ENCODE peak calls at places on chromosomes 16 and 17, in seven cellular contexts. I is HCT116, Z is OCI-LY7, O is PC-3, Q is hepatocyte, H is MM.1S, B is GM23338. W is an unnamed sample. For H3K79me2, the result is how much of the 10 kb centered on the place peaks cover.

GRCh38 chr16:75053791-75054555 is 55.1 kb downstream of the ZNRF1 start:
- DNase-seq in I (peak), Z (no peak), O (peak), Q (peak), H (no peak), B (no peak), W (no peak)

GRCh38 chr16:29729116-29729521 is 16.7 kb downstream of the C16orf54 start:
- DNase-seq in I (peak), Z (peak), O (peak), Q (peak), H (peak), B (peak), W (peak)

GRCh38 chr17:71461504-71462197 is 659.2 kb upstream of the SOX9 start:
- DNase-seq in I (no peak), Z (no peak), O (no peak), Q (no peak), H (no peak), B (no peak), W (peak)

GRCh38 chr16:87608400-87608985 is 6.2 kb downstream of the JPH3 start:
- DNase-seq in I (no peak), Z (peak), O (peak), Q (peak), H (peak), B (peak), W (peak)

GRCh38 chr17:39116224-39116623 is 35.2 kb downstream of the PLXDC1 start:
- DNase-seq in I (no peak), Z (no peak), O (no peak), Q (no peak), H (no peak), B (no peak), W (no peak)

GRCh38 chr17:28475151-28475900 is 1.9 kb downstream of the SLC13A2 start:
- DNase-seq in I (no peak), Z (no peak), O (peak), Q (peak), H (no peak), B (no peak), W (no peak)

GRCh38 chr17:42436401-42436800 is 13.3 kb upstream of the CAVIN1 start:
- DNase-seq in I (no peak), Z (no peak), O (no peak), Q (peak), H (no peak), B (no peak), W (no peak)

GRCh38 chr16:89691986-89692569 is 5.6 kb downstream of the CDK10 start:
- DNase-seq in I (no peak), Z (no peak), O (no peak), Q (no peak), H (no peak), B (no peak), W (no peak)

GRCh38 chr16:13638218-13638617 is 281.7 kb upstream of the ERCC4 start:
- DNase-seq in I (no peak), Z (no peak), O (no peak), Q (no peak), H (no peak), B (no peak), W (no peak)

GRCh38 chr16:57807252-57807967 is 5.1 kb upstream of the KIFC3 start:
- DNase-seq in I (no peak), Z (no peak), O (peak), Q (no peak), H (no peak), B (no peak), W (no peak)

GRCh38 chr16:455453-455852 is 30.0 kb downstream of the RAB11FIP3 start:
- DNase-seq in I (no peak), Z (no peak), O (no peak), Q (no peak), H (no peak), B (no peak), W (no peak)

GRCh38 chr16:72211085-72211484 is 39.1 kb upstream of the PMFBP1 start:
- DNase-seq in I (no peak), Z (no peak), O (no peak), Q (no peak), H (no peak), B (no peak), W (no peak)

GRCh38 chr17:51079049-51079448 is 41.6 kb downstream of the SPAG9 start:
- DNase-seq in I (no peak), Z (no peak), O (peak), Q (no peak), H (no peak), B (no peak), W (no peak)

GRCh38 chr17:72266099-72266852 is 145.5 kb downstream of the SOX9 start:
- DNase-seq in I (no peak), Z (no peak), O (no peak), Q (no peak), H (no peak), B (no peak), W (no peak)

DNA sequence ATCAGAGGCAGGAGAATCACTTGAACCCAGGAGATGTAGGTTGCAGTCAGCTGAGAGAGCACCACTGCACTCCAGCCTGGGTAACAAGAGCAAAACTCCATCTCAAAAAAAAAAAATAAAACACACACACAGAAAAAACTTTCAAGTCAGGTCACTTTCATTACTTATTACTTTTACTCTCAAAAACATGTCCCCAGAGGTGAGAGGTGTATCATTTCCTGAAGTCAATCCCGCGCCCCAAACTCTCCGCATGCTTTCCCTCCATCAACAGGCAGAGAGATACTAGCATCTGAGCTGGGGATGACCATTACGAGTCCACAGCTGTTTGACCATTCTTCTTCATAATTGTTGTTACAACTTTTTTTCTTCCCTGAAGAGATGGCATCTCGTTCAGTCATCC is 48.7 kb downstream of the YWHAE start:
- DNase-seq in I (no peak), Z (no peak), O (no peak), Q (no peak), H (no peak), B (no peak), W (no peak)
- H3K79me2 ChIP-seq in I (half or more), Z (under half), O (half or more), Q (half or more), H (half or more), B (half or more), W (half or more)

DNA sequence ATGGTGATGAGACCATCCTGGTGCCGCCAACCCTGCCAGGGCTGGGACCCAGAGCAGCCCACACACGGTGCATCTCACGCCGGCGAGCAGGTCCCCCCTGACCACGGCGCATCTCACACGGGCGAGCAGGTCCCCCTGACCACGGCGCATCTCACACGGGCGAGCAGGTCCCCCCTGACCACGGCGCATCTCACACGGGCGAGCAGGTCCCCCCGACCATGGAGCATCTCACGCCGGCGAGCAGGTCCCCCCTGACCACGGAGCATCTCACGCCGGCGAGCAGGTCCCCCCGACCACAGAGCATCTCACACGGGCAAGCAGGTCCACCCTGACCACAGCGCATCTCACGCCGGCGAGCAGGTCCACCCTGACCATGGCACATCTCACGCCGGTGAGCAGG is 59.2 kb downstream of the MRM3 start:
- DNase-seq in I (no peak), Z (no peak), O (no peak), Q (no peak), H (no peak), B (no peak), W (no peak)
- TF ChIP-seq CTCF in I (no peak), Z (no peak), O (no peak), Q (no peak), H (no peak), B (no peak), W (no peak)

GRCh38 chr16:27080870-27081269 is 14.1 kb downstream of the C16orf82 start:
- DNase-seq in I (peak), Z (peak), O (peak), Q (peak), H (no peak), B (peak), W (peak)
- TF ChIP-seq EZH2phosphoT487 in I (no peak), Z (no peak), O (no peak), Q (no peak), H (no peak), B (no peak), W (no peak)

GRCh38 chr16:53080345-53081031 is 25.7 kb downstream of the CHD9 start:
- DNase-seq in I (no peak), Z (no peak), O (peak), Q (peak), H (no peak), B (no peak), W (no peak)
- H3K79me2 ChIP-seq in I (half or more), Z (half or more), O (under half), Q (half or more), H (under half), B (under half), W (under half)

GRCh38 chr17:79971651-79972050 is 64.0 kb downstream of the TBC1D16 start:
- DNase-seq in I (no peak), Z (no peak), O (no peak), Q (no peak), H (no peak), B (no peak), W (no peak)

GRCh38 chr17:79969906-79970305 is 65.8 kb downstream of the TBC1D16 start:
- DNase-seq in I (no peak), Z (no peak), O (no peak), Q (no peak), H (no peak), B (no peak), W (no peak)

GRCh38 chr17:79968116-79968515 is 67.6 kb downstream of the TBC1D16 start:
- DNase-seq in I (no peak), Z (no peak), O (no peak), Q (no peak), H (no peak), B (no peak), W (peak)

GRCh38 chr17:79966681-79967080 is 69.0 kb downstream of the TBC1D16 start:
- DNase-seq in I (no peak), Z (no peak), O (no peak), Q (no peak), H (no peak), B (no peak), W (no peak)

DNA sequence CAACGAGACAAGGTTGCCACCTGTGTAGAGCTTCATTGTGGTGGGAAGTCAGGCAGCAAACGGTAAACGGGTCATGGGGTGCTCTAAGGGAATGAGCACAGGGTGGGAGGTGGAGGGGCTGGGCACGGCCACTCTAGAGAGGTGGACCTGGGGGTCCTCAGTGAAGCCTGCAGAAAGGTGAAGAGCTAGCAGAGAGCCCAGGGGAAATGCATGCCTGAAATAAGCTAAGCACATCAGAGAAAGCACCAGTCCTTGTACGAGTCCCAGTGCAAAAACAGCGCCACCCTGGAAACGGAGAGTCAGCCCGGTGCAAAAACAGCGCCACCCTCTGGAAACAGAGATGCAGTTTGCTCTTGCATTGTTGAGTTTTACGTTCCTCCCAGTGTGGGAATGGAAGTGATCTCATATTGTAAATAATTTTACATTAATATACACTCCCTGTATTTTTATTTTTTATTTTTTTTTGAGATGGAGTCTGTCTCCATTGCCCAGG is 65.0 kb downstream of the TBC1D16 start:
- DNase-seq in I (peak), Z (peak), O (peak), Q (peak), H (peak), B (peak), W (peak)
- TF ChIP-seq CTCF in I (peak), Z (peak), O (peak), Q (peak), H (peak), B (peak), W (peak)

DNA sequence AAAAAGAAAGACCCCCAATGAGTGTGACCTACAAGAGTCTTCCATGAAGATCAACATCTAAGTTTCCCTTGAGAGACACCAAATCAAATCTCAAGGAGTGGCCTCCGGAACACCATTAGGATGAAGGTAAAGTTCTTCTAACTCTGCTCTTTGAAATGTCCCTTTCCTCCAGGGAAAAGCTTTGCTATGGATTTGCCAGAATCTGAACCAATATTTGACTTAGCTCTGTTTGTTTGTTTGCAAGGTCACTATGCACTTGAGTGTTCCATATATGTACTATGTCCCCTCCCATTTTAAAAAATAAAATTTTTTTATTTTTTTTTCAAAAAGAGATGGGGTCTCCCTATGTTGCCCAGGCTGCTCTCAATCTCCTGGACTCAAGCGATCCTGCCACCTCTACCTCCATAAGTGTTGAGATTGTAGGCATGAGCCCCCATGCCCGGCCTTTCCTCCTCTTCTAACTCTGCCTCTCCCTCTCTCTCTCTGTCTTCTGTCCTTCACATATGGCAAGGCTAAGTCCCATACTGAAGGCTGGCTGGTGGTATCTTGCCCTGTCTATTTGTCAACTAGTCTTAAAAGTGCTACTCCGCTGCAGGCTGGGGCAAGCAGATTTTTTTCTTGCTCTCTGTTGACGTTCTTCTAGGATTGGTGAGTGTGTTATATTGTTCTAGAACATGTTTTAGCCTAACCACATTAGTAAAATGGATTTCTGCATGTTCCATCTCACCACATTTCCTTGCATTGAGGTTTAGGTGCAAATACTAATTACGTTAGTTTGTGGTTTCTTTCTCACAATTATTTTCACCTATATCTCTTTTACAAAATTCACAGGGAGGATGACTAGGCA is 276.7 kb upstream of the DYNLRB2 start:
- DNase-seq in I (no peak), Z (no peak), O (no peak), Q (no peak), H (no peak), B (no peak), W (no peak)
- TF ChIP-seq EZH2phosphoT487 in I (no peak), Z (no peak), O (no peak), Q (no peak), H (no peak), B (no peak), W (no peak)

DNA sequence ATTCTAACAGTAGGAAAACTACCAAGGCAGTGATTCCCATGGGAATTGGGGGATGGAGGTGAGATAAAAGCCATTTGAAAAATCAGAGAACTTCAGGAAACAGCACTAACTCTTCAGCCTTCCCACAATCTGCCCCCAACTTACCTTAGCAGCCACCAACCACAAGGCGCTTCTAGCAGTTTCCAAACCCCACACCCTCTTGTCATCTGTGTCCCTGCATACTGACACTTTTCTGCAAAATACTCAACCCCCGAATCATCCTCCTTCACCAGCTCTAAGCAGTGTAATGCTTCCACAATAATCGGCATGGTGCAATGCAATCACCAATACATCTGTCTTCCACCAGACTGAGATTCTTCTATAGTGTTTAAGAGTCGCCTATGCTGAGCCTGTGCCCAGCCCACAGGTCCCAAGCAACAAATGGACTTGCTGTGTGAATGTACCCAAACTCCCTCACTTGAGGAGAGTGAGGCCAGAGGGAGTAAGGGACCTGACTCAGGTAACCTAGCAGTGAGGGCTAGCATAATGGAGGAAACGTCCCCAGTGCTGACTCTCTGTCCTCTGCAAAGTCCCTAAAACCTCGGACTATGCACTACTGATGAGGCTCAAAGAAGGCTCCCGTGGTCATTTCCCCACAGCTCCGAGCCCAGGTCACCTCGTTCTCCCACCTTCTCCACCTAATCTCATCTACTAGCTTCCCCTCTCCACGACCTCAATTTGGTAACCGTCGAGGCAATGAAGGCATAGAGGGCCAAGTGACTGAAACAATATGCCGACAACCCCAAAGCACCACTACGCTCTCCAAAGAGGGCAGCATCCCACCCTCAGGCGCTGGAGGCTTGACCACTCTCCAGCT is 902 bp downstream of the DYNC1LI2 start:
- DNase-seq in I (no peak), Z (peak), O (no peak), Q (peak), H (no peak), B (no peak), W (no peak)
- H3K79me2 ChIP-seq in I (half or more), Z (under half), O (half or more), Q (half or more), H (half or more), B (half or more), W (half or more)

GRCh38 chr17:60231234-60231633 is 81.5 kb downstream of the CA4 start:
- DNase-seq in I (peak), Z (peak), O (peak), Q (peak), H (peak), B (peak), W (peak)
- TF ChIP-seq CTCF in I (peak), Z (peak), O (peak), Q (peak), H (peak), B (peak), W (peak)

W was measured in neural progenitor cell.